ENCODE peak calls at places on chromosomes 12 and 14, in five cellular contexts. One of them, this sample, is unnamed. For H3K9me3, the result is how much of the 10 kb centered on the place peaks cover.

GRCh38 chr14:99727096-99727870 is 43.2 kb downstream of the CYP46A1 start:
- DNase-seq in IMR-90: no peak
- DNase-seq in OCI-LY7: no peak
- DNase-seq in PC-3: no peak
- DNase-seq in HepG2: no peak
- DNase-seq in this sample: no peak

GRCh38 chr12:20711846-20712245 is 16.7 kb downstream of the SLCO1C1 start:
- DNase-seq in IMR-90: no peak
- DNase-seq in OCI-LY7: no peak
- DNase-seq in PC-3: no peak
- DNase-seq in HepG2: no peak
- DNase-seq in this sample: no peak

GRCh38 chr12:3179731-3180130 is 102.6 kb downstream of the TSPAN9 start:
- DNase-seq in IMR-90: no peak
- DNase-seq in OCI-LY7: peak
- DNase-seq in PC-3: no peak
- DNase-seq in HepG2: no peak
- DNase-seq in this sample: no peak

GRCh38 chr12:6430124-6430989 is 14.4 kb upstream of the CD27 start:
- DNase-seq in IMR-90: peak
- DNase-seq in OCI-LY7: peak
- DNase-seq in PC-3: peak
- DNase-seq in HepG2: peak
- DNase-seq in this sample: peak

GRCh38 chr12:108826115-108826806 is 31.1 kb downstream of the SSH1 start:
- DNase-seq in IMR-90: peak
- DNase-seq in OCI-LY7: no peak
- DNase-seq in PC-3: no peak
- DNase-seq in HepG2: no peak
- DNase-seq in this sample: no peak

GRCh38 chr12:51217968-51218606 is at the start of gene POU6F1:
- DNase-seq in IMR-90: peak
- DNase-seq in OCI-LY7: peak
- DNase-seq in PC-3: peak
- DNase-seq in HepG2: peak
- DNase-seq in this sample: no peak

GRCh38 chr12:108350511-108350910 is 11.4 kb upstream of the CMKLR1 start:
- DNase-seq in IMR-90: no peak
- DNase-seq in OCI-LY7: no peak
- DNase-seq in PC-3: no peak
- DNase-seq in HepG2: no peak
- DNase-seq in this sample: no peak

GRCh38 chr12:120265483-120266179 is at the start of gene PXN:
- DNase-seq in IMR-90: peak
- DNase-seq in OCI-LY7: peak
- DNase-seq in PC-3: peak
- DNase-seq in HepG2: peak
- DNase-seq in this sample: no peak

GRCh38 chr14:94041551-94042346 is 15.6 kb downstream of the OTUB2 start:
- DNase-seq in IMR-90: peak
- DNase-seq in OCI-LY7: no peak
- DNase-seq in PC-3: no peak
- DNase-seq in HepG2: peak
- DNase-seq in this sample: no peak

GRCh38 chr14:92549853-92550244 is 36.3 kb downstream of the RIN3 start:
- DNase-seq in IMR-90: peak
- DNase-seq in OCI-LY7: no peak
- DNase-seq in PC-3: no peak
- DNase-seq in HepG2: no peak
- DNase-seq in this sample: no peak

GRCh38 chr12:92185052-92185451 is 39.4 kb upstream of the BTG1 start:
- DNase-seq in IMR-90: no peak
- DNase-seq in OCI-LY7: peak
- DNase-seq in PC-3: no peak
- DNase-seq in HepG2: no peak
- DNase-seq in this sample: no peak

GRCh38 chr14:65164068-65164824 is 61.9 kb upstream of the MAX start:
- DNase-seq in IMR-90: peak
- DNase-seq in OCI-LY7: peak
- DNase-seq in PC-3: peak
- DNase-seq in HepG2: peak
- DNase-seq in this sample: no peak

GRCh38 chr14:38261620-38262019 is 5.7 kb upstream of the CLEC14A start:
- DNase-seq in IMR-90: no peak
- DNase-seq in OCI-LY7: no peak
- DNase-seq in PC-3: no peak
- DNase-seq in HepG2: no peak
- DNase-seq in this sample: no peak

GRCh38 chr12:39990122-39991101 is 115.5 kb downstream of the SLC2A13 start:
- DNase-seq in IMR-90: peak
- DNase-seq in OCI-LY7: peak
- DNase-seq in PC-3: peak
- DNase-seq in HepG2: peak
- DNase-seq in this sample: no peak

GRCh38 chr12:57764662-57765002 is 2.2 kb downstream of the CYP27B1 start:
- DNase-seq in IMR-90: no peak
- DNase-seq in OCI-LY7: no peak
- DNase-seq in PC-3: peak
- DNase-seq in HepG2: no peak
- DNase-seq in this sample: no peak

GRCh38 chr12:57765698-57766463 is 997 bp downstream of the CYP27B1 start:
- DNase-seq in IMR-90: no peak
- DNase-seq in OCI-LY7: no peak
- DNase-seq in PC-3: no peak
- DNase-seq in HepG2: no peak
- DNase-seq in this sample: no peak

GRCh38 chr12:57762463-57762862 is 4.4 kb downstream of the CYP27B1 start:
- DNase-seq in IMR-90: no peak
- DNase-seq in OCI-LY7: no peak
- DNase-seq in PC-3: no peak
- DNase-seq in HepG2: no peak
- DNase-seq in this sample: no peak

GRCh38 chr12:57765003-57765697 is 1.7 kb downstream of the CYP27B1 start:
- DNase-seq in IMR-90: peak
- DNase-seq in OCI-LY7: no peak
- DNase-seq in PC-3: peak
- DNase-seq in HepG2: peak
- DNase-seq in this sample: no peak

GRCh38 chr12:57763881-57764661 is 2.8 kb downstream of the CYP27B1 start:
- DNase-seq in IMR-90: no peak
- DNase-seq in OCI-LY7: no peak
- DNase-seq in PC-3: no peak
- DNase-seq in HepG2: no peak
- DNase-seq in this sample: no peak
- H3K4me2 ChIP-seq in IMR-90: no peak
- H3K4me2 ChIP-seq in OCI-LY7: no peak
- H3K4me2 ChIP-seq in PC-3: peak
- H3K4me2 ChIP-seq in HepG2: peak
- H3K4me2 ChIP-seq in this sample: peak

DNA sequence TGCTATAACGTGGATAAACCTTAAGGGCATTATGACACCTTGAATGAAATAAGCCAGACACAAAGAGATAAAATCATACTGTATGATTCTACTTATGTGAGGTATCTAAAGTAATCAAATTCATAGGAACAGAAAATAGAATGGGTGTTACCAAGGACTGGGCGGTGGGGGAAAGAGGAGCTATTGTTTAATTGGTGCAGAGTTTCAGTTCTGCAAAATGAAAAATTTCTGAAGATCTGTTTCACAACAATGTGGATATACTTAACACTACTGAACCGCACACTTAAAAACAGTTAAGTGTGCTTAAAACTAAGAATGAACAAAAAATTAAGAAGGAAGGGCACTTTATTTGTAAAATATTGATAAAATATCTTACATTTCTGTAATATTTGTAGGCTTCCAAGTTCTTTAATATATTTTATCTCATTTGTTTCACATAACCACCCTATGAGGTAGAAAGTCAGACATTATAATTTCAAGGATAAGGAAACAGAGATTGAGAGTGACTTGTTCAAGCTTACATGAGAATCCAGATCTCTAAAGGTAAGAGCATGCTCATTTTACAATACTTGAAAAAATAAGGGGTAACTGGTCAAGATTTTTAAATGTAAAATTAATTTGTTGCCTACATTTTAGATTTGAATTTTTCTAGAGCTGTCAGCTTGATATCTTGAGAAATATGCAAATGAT is 14.9 kb downstream of the LTA4H start:
- DNase-seq in IMR-90: no peak
- DNase-seq in OCI-LY7: peak
- DNase-seq in PC-3: no peak
- DNase-seq in HepG2: no peak
- DNase-seq in this sample: no peak
- H3K9me3 ChIP-seq in IMR-90: under half
- H3K9me3 ChIP-seq in OCI-LY7: under half
- H3K9me3 ChIP-seq in PC-3: under half
- H3K9me3 ChIP-seq in HepG2: under half
- H3K9me3 ChIP-seq in this sample: under half

DNA sequence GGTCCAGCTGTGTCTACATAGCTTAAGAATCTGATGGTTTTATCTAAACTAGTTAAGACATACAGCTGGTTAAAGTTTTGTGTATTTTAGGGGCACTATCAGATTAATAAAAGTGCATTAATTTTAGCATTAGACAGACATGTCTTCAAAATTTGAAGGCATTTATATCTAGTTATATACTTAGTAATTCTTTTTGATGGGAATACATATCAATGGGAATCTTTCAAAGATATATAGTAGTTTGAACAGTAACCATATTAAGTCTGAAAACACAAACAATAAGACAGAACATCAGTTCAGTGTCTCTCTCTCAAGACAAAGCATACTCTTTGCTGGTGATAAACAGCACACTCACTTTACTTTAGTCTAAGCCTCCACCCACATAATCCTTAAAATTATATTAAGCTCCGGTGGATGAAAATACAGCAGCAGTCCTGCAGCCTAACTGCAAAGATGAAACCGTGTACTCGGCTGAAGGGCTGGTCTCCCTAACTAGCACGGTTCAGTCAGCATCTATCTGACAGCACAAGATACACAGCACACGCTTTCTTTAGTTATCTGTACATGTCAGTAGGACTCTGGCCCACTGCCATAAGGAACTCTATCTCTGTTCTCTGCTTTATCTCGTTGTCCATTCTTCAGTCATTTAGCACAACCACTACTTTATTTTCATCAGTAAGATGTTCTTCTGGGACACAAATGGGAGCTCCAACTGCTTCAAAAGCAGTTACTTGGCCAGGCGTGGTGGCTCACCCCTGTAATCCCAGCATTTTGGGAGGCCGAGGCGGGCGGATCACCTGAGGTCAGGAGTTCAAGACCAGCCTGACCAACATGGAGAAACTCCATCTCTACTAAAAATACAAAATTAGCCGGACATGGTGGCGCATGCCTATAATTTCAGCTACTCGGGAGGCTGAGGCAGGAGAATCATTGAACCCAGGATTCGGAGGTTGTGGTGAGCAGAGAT is 80.5 kb downstream of the MED13L start:
- DNase-seq in IMR-90: no peak
- DNase-seq in OCI-LY7: no peak
- DNase-seq in PC-3: no peak
- DNase-seq in HepG2: no peak
- DNase-seq in this sample: no peak
- H3K4me2 ChIP-seq in IMR-90: no peak
- H3K4me2 ChIP-seq in OCI-LY7: no peak
- H3K4me2 ChIP-seq in PC-3: no peak
- H3K4me2 ChIP-seq in HepG2: no peak
- H3K4me2 ChIP-seq in this sample: no peak

GRCh38 chr12:81859521-81859920 is 100.4 kb upstream of the PPFIA2 start:
- DNase-seq in IMR-90: no peak
- DNase-seq in OCI-LY7: no peak
- DNase-seq in PC-3: no peak
- DNase-seq in HepG2: no peak
- DNase-seq in this sample: no peak

GRCh38 chr12:81866081-81866480 is 106.9 kb upstream of the PPFIA2 start:
- DNase-seq in IMR-90: no peak
- DNase-seq in OCI-LY7: no peak
- DNase-seq in PC-3: no peak
- DNase-seq in HepG2: no peak
- DNase-seq in this sample: peak

GRCh38 chr12:81863406-81863805 is 104.3 kb upstream of the PPFIA2 start:
- DNase-seq in IMR-90: no peak
- DNase-seq in OCI-LY7: no peak
- DNase-seq in PC-3: no peak
- DNase-seq in HepG2: no peak
- DNase-seq in this sample: no peak
- H3K9me3 ChIP-seq in IMR-90: under half
- H3K9me3 ChIP-seq in OCI-LY7: under half
- H3K9me3 ChIP-seq in PC-3: under half
- H3K9me3 ChIP-seq in HepG2: under half
- H3K9me3 ChIP-seq in this sample: under half

GRCh38 chr14:103623308-103623707 is 5.7 kb upstream of the KLC1 start:
- DNase-seq in IMR-90: no peak
- DNase-seq in OCI-LY7: no peak
- DNase-seq in PC-3: no peak
- DNase-seq in HepG2: no peak
- DNase-seq in this sample: no peak
- H3K4me2 ChIP-seq in IMR-90: no peak
- H3K4me2 ChIP-seq in OCI-LY7: peak
- H3K4me2 ChIP-seq in PC-3: no peak
- H3K4me2 ChIP-seq in HepG2: peak
- H3K4me2 ChIP-seq in this sample: no peak

GRCh38 chr14:19729763-19730162 is 13.6 kb upstream of the OR4Q3 start:
- DNase-seq in IMR-90: no peak
- DNase-seq in OCI-LY7: no peak
- DNase-seq in PC-3: no peak
- DNase-seq in HepG2: no peak
- DNase-seq in this sample: no peak

GRCh38 chr14:19729359-19729758 is 14.0 kb upstream of the OR4Q3 start:
- DNase-seq in IMR-90: no peak
- DNase-seq in OCI-LY7: no peak
- DNase-seq in PC-3: no peak
- DNase-seq in HepG2: no peak
- DNase-seq in this sample: no peak
- H3K9me3 ChIP-seq in IMR-90: under half
- H3K9me3 ChIP-seq in OCI-LY7: under half
- H3K9me3 ChIP-seq in PC-3: under half
- H3K9me3 ChIP-seq in HepG2: under half
- H3K9me3 ChIP-seq in this sample: under half

GRCh38 chr14:63452796-63453195 is 90.4 kb downstream of the PPP2R5E start:
- DNase-seq in IMR-90: no peak
- DNase-seq in OCI-LY7: no peak
- DNase-seq in PC-3: no peak
- DNase-seq in HepG2: no peak
- DNase-seq in this sample: no peak
- H3K4me2 ChIP-seq in IMR-90: no peak
- H3K4me2 ChIP-seq in OCI-LY7: no peak
- H3K4me2 ChIP-seq in PC-3: no peak
- H3K4me2 ChIP-seq in HepG2: no peak
- H3K4me2 ChIP-seq in this sample: no peak

GRCh38 chr12:125436686-125437085 is 371.5 kb downstream of the AACS start:
- DNase-seq in IMR-90: no peak
- DNase-seq in OCI-LY7: no peak
- DNase-seq in PC-3: no peak
- DNase-seq in HepG2: no peak
- DNase-seq in this sample: no peak
- H3K9me3 ChIP-seq in IMR-90: under half
- H3K9me3 ChIP-seq in OCI-LY7: under half
- H3K9me3 ChIP-seq in PC-3: under half
- H3K9me3 ChIP-seq in HepG2: under half
- H3K9me3 ChIP-seq in this sample: under half